ENCODE peak calls at places on chromosomes 6 and 20, in five cellular contexts. Y, A, U, E and R are unnamed samples.

GRCh38 chr20:14879020-14879697 is 541.7 kb upstream of the FLRT3 start:
- DNase-seq in Y (no peak), A (no peak), U (peak; percentile 52), E (peak; percentile 80), R (peak; percentile 4)

GRCh38 chr6:144148891-144149290 is 1.4 kb upstream of the STX11 start:
- DNase-seq in Y (no peak), A (no peak), U (peak; percentile 14), E (no peak), R (peak; percentile 65)

GRCh38 chr6:5905431-5906339 is 101.0 kb downstream of the NRN1 start:
- DNase-seq in Y (peak; percentile 5), A (no peak), U (peak; percentile 75), E (peak; percentile 93), R (peak; percentile 89)

GRCh38 chr20:21450572-21450971 is 53.2 kb upstream of the NKX2-4 start:
- DNase-seq in Y (no peak), A (no peak), U (peak; percentile 29), E (no peak), R (peak; percentile 29)

GRCh38 chr6:165847407-165848098 is 184.5 kb upstream of the PDE10A start:
- DNase-seq in Y (peak; percentile 28), A (no peak), U (no peak), E (no peak), R (no peak)

GRCh38 chr6:158737710-158738615 is 81.2 kb downstream of the EZR start:
- DNase-seq in Y (no peak), A (peak; percentile 87), U (peak; percentile 77), E (peak; percentile 47), R (peak; percentile 69)

GRCh38 chr6:90788781-90789180 is 201.9 kb upstream of the MAP3K7 start:
- DNase-seq in Y (no peak), A (no peak), U (no peak), E (no peak), R (no peak)

GRCh38 chr6:129790786-129791185 is 70.3 kb downstream of the TMEM244 start:
- DNase-seq in Y (no peak), A (peak; percentile 43), U (no peak), E (no peak), R (no peak)

GRCh38 chr20:39936401-39936800 is 752.6 kb downstream of the MAFB start:
- DNase-seq in Y (no peak), A (no peak), U (no peak), E (no peak), R (no peak)

GRCh38 chr20:63309261-63310071 is 16.5 kb downstream of the COL20A1 start:
- DNase-seq in Y (peak; percentile 60), A (no peak), U (peak; percentile 41), E (peak; percentile 69), R (peak; percentile 62)

GRCh38 chr6:159169557-159170332 is 545 bp downstream of the FNDC1 start:
- DNase-seq in Y (no peak), A (no peak), U (no peak), E (peak; percentile 52), R (peak; percentile 81)

GRCh38 chr6:35911871-35912653 is 8.8 kb downstream of the SRPK1 start:
- DNase-seq in Y (no peak), A (no peak), U (peak; percentile 7), E (no peak), R (no peak)

GRCh38 chr6:34839696-34840352 is 47.9 kb downstream of the BLTP3A start:
- DNase-seq in Y (peak; percentile 44), A (no peak), U (peak; percentile 20), E (no peak), R (no peak)

GRCh38 chr6:5624256-5624655 is 362.9 kb downstream of the FARS2 start:
- DNase-seq in Y (no peak), A (no peak), U (no peak), E (no peak), R (no peak)

GRCh38 chr6:121335111-121336008 is 1.1 kb upstream of the TBC1D32 start:
- DNase-seq in Y (no peak), A (peak; percentile 12), U (peak; percentile 19), E (peak; percentile 5), R (no peak)

GRCh38 chr20:30485331-30486102 is 771.9 kb upstream of the DEFB115 start:
- DNase-seq in Y (no peak), A (no peak), U (no peak), E (no peak), R (no peak)

GRCh38 chr6:137264308-137265075 is 45.3 kb upstream of the IFNGR1 start:
- DNase-seq in Y (no peak), A (no peak), U (peak; percentile 68), E (no peak), R (no peak)